ENCODE peak calls at places on chromosomes 4 and X, in ten cellular contexts. One of them, this sample, is unnamed.

GRCh38 chr4:56316011-56316650 is 71.2 kb downstream of the AASDH start:
- DNase-seq in effector memory CD4-positive, alpha-beta T cell: no peak
- DNase-seq in OCI-LY7: no peak
- DNase-seq in astrocyte: no peak
- DNase-seq in psoas muscle: no peak
- DNase-seq in tibial nerve: no peak
- DNase-seq in bronchial epithelial cell: no peak
- DNase-seq in fibroblast of lung: no peak
- DNase-seq in mucosa of descending colon: no peak
- DNase-seq in heart right ventricle: no peak
- DNase-seq in this sample: no peak

GRCh38 chr4:7518871-7519637 is 84.3 kb upstream of the PSAPL1 start:
- DNase-seq in effector memory CD4-positive, alpha-beta T cell: no peak
- DNase-seq in OCI-LY7: no peak
- DNase-seq in astrocyte: no peak
- DNase-seq in psoas muscle: no peak
- DNase-seq in tibial nerve: no peak
- DNase-seq in bronchial epithelial cell: no peak
- DNase-seq in fibroblast of lung: no peak
- DNase-seq in mucosa of descending colon: no peak
- DNase-seq in heart right ventricle: peak; percentile 71
- DNase-seq in this sample: no peak

GRCh38 chrX:34884693-34885277 is 57.8 kb upstream of the FAM47B start:
- DNase-seq in effector memory CD4-positive, alpha-beta T cell: no peak
- DNase-seq in OCI-LY7: no peak
- DNase-seq in astrocyte: peak; percentile 81
- DNase-seq in psoas muscle: no peak
- DNase-seq in tibial nerve: peak; percentile 4
- DNase-seq in bronchial epithelial cell: peak; percentile 81
- DNase-seq in fibroblast of lung: peak; percentile 85
- DNase-seq in mucosa of descending colon: no peak
- DNase-seq in heart right ventricle: no peak
- DNase-seq in this sample: no peak

GRCh38 chr4:174496631-174497442 is 25.5 kb downstream of the HPGD start:
- DNase-seq in effector memory CD4-positive, alpha-beta T cell: no peak
- DNase-seq in OCI-LY7: no peak
- DNase-seq in astrocyte: no peak
- DNase-seq in psoas muscle: no peak
- DNase-seq in tibial nerve: no peak
- DNase-seq in bronchial epithelial cell: no peak
- DNase-seq in fibroblast of lung: no peak
- DNase-seq in mucosa of descending colon: peak; percentile 91
- DNase-seq in heart right ventricle: no peak
- DNase-seq in this sample: no peak

GRCh38 chrX:45714864-45715263 is 514.2 kb upstream of the DIPK2B start:
- DNase-seq in effector memory CD4-positive, alpha-beta T cell: no peak
- DNase-seq in OCI-LY7: no peak
- DNase-seq in astrocyte: peak; percentile 73
- DNase-seq in psoas muscle: no peak
- DNase-seq in tibial nerve: no peak
- DNase-seq in bronchial epithelial cell: peak; percentile 72
- DNase-seq in fibroblast of lung: peak; percentile 81
- DNase-seq in mucosa of descending colon: peak; percentile 19
- DNase-seq in heart right ventricle: peak; percentile 3
- DNase-seq in this sample: no peak

GRCh38 chr4:189940178-189941004 is at the start of gene FRG1:
- DNase-seq in effector memory CD4-positive, alpha-beta T cell: peak; percentile 95
- DNase-seq in OCI-LY7: peak; percentile 94
- DNase-seq in astrocyte: peak; percentile 92
- DNase-seq in psoas muscle: peak; percentile 98
- DNase-seq in tibial nerve: peak; percentile 91
- DNase-seq in bronchial epithelial cell: peak; percentile 81
- DNase-seq in fibroblast of lung: peak; percentile 94
- DNase-seq in mucosa of descending colon: peak; percentile 95
- DNase-seq in heart right ventricle: peak; percentile 97
- DNase-seq in this sample: peak; percentile 96

GRCh38 chr4:134862116-134862515 is 660.5 kb upstream of the PABPC4L start:
- DNase-seq in effector memory CD4-positive, alpha-beta T cell: no peak
- DNase-seq in OCI-LY7: no peak
- DNase-seq in astrocyte: peak; percentile 49
- DNase-seq in psoas muscle: no peak
- DNase-seq in tibial nerve: no peak
- DNase-seq in bronchial epithelial cell: peak; percentile 0
- DNase-seq in fibroblast of lung: peak; percentile 62
- DNase-seq in mucosa of descending colon: no peak
- DNase-seq in heart right ventricle: no peak
- DNase-seq in this sample: no peak

GRCh38 chr4:152850377-152850776 is 70.6 kb downstream of the ARFIP1 start:
- DNase-seq in effector memory CD4-positive, alpha-beta T cell: no peak
- DNase-seq in OCI-LY7: peak; percentile 71
- DNase-seq in astrocyte: peak; percentile 49
- DNase-seq in psoas muscle: peak; percentile 64
- DNase-seq in tibial nerve: no peak
- DNase-seq in bronchial epithelial cell: peak; percentile 90
- DNase-seq in fibroblast of lung: peak; percentile 53
- DNase-seq in mucosa of descending colon: peak; percentile 18
- DNase-seq in heart right ventricle: peak; percentile 31
- DNase-seq in this sample: peak; percentile 21

GRCh38 chr4:122672091-122672490 is 51.2 kb upstream of the IL21 start:
- DNase-seq in effector memory CD4-positive, alpha-beta T cell: no peak
- DNase-seq in OCI-LY7: no peak
- DNase-seq in astrocyte: no peak
- DNase-seq in psoas muscle: no peak
- DNase-seq in tibial nerve: no peak
- DNase-seq in bronchial epithelial cell: peak; percentile 77
- DNase-seq in fibroblast of lung: no peak
- DNase-seq in mucosa of descending colon: no peak
- DNase-seq in heart right ventricle: no peak
- DNase-seq in this sample: no peak

DNA sequence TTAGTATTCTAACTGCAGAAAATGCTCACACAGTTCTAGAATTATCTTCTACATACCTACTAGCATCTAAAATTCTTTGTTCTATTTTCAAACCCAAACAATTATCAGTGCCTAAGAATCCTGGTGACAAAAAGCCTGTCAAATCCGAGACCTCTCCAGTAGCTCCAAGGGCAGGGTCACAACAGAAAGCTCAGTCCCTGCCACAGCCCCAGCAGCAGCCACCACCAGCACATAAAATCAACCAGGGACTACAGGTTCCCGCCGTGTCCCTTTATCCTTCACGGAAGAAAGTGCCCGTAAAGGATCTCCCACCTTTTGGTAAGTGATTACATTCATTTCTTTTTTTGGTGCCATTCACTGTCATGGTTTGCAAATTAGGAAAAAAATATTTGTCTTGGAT is 243.8 kb downstream of the RAPGEF2 start:
- DNase-seq in effector memory CD4-positive, alpha-beta T cell: no peak
- DNase-seq in OCI-LY7: no peak
- DNase-seq in astrocyte: no peak
- DNase-seq in psoas muscle: no peak
- DNase-seq in tibial nerve: no peak
- DNase-seq in bronchial epithelial cell: no peak
- DNase-seq in fibroblast of lung: no peak
- DNase-seq in mucosa of descending colon: no peak
- DNase-seq in heart right ventricle: no peak
- DNase-seq in this sample: no peak
- H3K36me3 ChIP-seq in effector memory CD4-positive, alpha-beta T cell: peaks cover 24% of the 10 kb centered on the region
- H3K36me3 ChIP-seq in OCI-LY7: no peaks in the 10 kb centered on the region
- H3K36me3 ChIP-seq in astrocyte: peaks cover 43% of the 10 kb centered on the region
- H3K36me3 ChIP-seq in psoas muscle: peaks cover 7% of the 10 kb centered on the region
- H3K36me3 ChIP-seq in tibial nerve: peaks cover 93% of the 10 kb centered on the region
- H3K36me3 ChIP-seq in bronchial epithelial cell: peaks cover 6% of the 10 kb centered on the region
- H3K36me3 ChIP-seq in fibroblast of lung: peaks cover 3% of the 10 kb centered on the region
- H3K36me3 ChIP-seq in mucosa of descending colon: no peaks in the 10 kb centered on the region
- H3K36me3 ChIP-seq in heart right ventricle: peaks cover 100% of the 10 kb centered on the region
- H3K36me3 ChIP-seq in this sample: no peaks in the 10 kb centered on the region

DNA sequence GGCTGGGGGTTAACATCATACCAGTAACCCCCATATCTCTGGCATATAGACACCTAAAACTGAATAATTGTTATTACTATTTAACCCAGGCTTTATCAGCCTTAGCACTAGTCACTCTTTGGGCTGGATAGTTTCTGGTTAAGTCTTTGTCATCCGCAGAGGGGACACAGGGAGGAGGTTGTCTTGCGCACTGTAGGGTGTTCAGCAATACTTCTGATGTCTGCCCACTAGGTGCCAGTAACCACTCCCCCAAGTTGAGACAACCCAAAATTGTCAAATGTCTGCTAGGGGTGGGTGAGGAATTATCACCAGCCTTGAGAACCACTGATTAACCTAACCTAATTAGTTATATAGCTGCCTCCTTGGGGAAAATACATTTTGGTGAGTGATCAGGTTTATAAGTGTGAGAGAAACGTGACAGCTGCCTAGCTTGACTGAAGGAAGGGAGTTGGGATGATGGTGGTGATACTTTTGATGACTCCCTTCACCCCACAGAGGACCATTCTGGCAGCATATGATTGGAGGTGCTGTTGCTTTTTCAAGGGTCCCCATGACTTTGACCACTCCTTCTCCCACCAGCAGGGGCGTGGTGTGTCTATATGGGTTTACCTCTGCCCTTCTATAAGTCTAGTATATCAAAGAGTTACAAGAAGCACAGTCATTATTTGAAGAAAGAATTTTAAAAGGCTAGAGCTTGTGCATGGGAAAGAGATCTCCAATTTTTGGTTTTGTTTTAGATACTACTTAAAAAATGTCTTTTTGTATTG is 140.9 kb downstream of the STIM2 start:
- DNase-seq in effector memory CD4-positive, alpha-beta T cell: no peak
- DNase-seq in OCI-LY7: peak; percentile 40
- DNase-seq in astrocyte: no peak
- DNase-seq in psoas muscle: no peak
- DNase-seq in tibial nerve: no peak
- DNase-seq in bronchial epithelial cell: no peak
- DNase-seq in fibroblast of lung: no peak
- DNase-seq in mucosa of descending colon: no peak
- DNase-seq in heart right ventricle: no peak
- DNase-seq in this sample: no peak
- H3K36me3 ChIP-seq in effector memory CD4-positive, alpha-beta T cell: no peaks in the 10 kb centered on the region
- H3K36me3 ChIP-seq in OCI-LY7: peaks cover 74% of the 10 kb centered on the region
- H3K36me3 ChIP-seq in astrocyte: no peaks in the 10 kb centered on the region
- H3K36me3 ChIP-seq in psoas muscle: no peaks in the 10 kb centered on the region
- H3K36me3 ChIP-seq in tibial nerve: no peaks in the 10 kb centered on the region
- H3K36me3 ChIP-seq in bronchial epithelial cell: no peaks in the 10 kb centered on the region
- H3K36me3 ChIP-seq in fibroblast of lung: no peaks in the 10 kb centered on the region
- H3K36me3 ChIP-seq in mucosa of descending colon: no peaks in the 10 kb centered on the region
- H3K36me3 ChIP-seq in heart right ventricle: peaks cover 12% of the 10 kb centered on the region
- H3K36me3 ChIP-seq in this sample: no peaks in the 10 kb centered on the region

GRCh38 chr4:3212391-3213100 is 36.4 kb upstream of the MSANTD1 start:
- DNase-seq in effector memory CD4-positive, alpha-beta T cell: no peak
- DNase-seq in OCI-LY7: no peak
- DNase-seq in astrocyte: no peak
- DNase-seq in psoas muscle: peak; percentile 23
- DNase-seq in tibial nerve: no peak
- DNase-seq in bronchial epithelial cell: no peak
- DNase-seq in fibroblast of lung: no peak
- DNase-seq in mucosa of descending colon: no peak
- DNase-seq in heart right ventricle: no peak
- DNase-seq in this sample: no peak
- H3K36me3 ChIP-seq in effector memory CD4-positive, alpha-beta T cell: peaks cover 70% of the 10 kb centered on the region
- H3K36me3 ChIP-seq in OCI-LY7: peaks cover 88% of the 10 kb centered on the region
- H3K36me3 ChIP-seq in astrocyte: peaks cover 51% of the 10 kb centered on the region
- H3K36me3 ChIP-seq in psoas muscle: peaks cover 11% of the 10 kb centered on the region
- H3K36me3 ChIP-seq in tibial nerve: peaks cover 91% of the 10 kb centered on the region
- H3K36me3 ChIP-seq in bronchial epithelial cell: peaks cover 35% of the 10 kb centered on the region
- H3K36me3 ChIP-seq in fibroblast of lung: peaks cover 14% of the 10 kb centered on the region
- H3K36me3 ChIP-seq in mucosa of descending colon: peaks cover 14% of the 10 kb centered on the region
- H3K36me3 ChIP-seq in heart right ventricle: peaks cover 100% of the 10 kb centered on the region
- H3K36me3 ChIP-seq in this sample: peaks cover 55% of the 10 kb centered on the region

GRCh38 chr4:182829196-182829595 is 88.0 kb downstream of the DCTD start:
- DNase-seq in effector memory CD4-positive, alpha-beta T cell: no peak
- DNase-seq in OCI-LY7: no peak
- DNase-seq in astrocyte: no peak
- DNase-seq in psoas muscle: no peak
- DNase-seq in tibial nerve: no peak
- DNase-seq in bronchial epithelial cell: no peak
- DNase-seq in fibroblast of lung: no peak
- DNase-seq in mucosa of descending colon: no peak
- DNase-seq in heart right ventricle: no peak
- DNase-seq in this sample: no peak

GRCh38 chr4:182828678-182829025 is 88.5 kb downstream of the DCTD start:
- DNase-seq in effector memory CD4-positive, alpha-beta T cell: no peak
- DNase-seq in OCI-LY7: no peak
- DNase-seq in astrocyte: no peak
- DNase-seq in psoas muscle: no peak
- DNase-seq in tibial nerve: no peak
- DNase-seq in bronchial epithelial cell: no peak
- DNase-seq in fibroblast of lung: no peak
- DNase-seq in mucosa of descending colon: no peak
- DNase-seq in heart right ventricle: no peak
- DNase-seq in this sample: no peak

GRCh38 chr4:182827166-182827565 is 90.0 kb downstream of the DCTD start:
- DNase-seq in effector memory CD4-positive, alpha-beta T cell: no peak
- DNase-seq in OCI-LY7: no peak
- DNase-seq in astrocyte: no peak
- DNase-seq in psoas muscle: no peak
- DNase-seq in tibial nerve: no peak
- DNase-seq in bronchial epithelial cell: no peak
- DNase-seq in fibroblast of lung: no peak
- DNase-seq in mucosa of descending colon: no peak
- DNase-seq in heart right ventricle: no peak
- DNase-seq in this sample: no peak

GRCh38 chr4:182826391-182826790 is 90.8 kb downstream of the DCTD start:
- DNase-seq in effector memory CD4-positive, alpha-beta T cell: no peak
- DNase-seq in OCI-LY7: peak; percentile 12
- DNase-seq in astrocyte: no peak
- DNase-seq in psoas muscle: no peak
- DNase-seq in tibial nerve: no peak
- DNase-seq in bronchial epithelial cell: no peak
- DNase-seq in fibroblast of lung: no peak
- DNase-seq in mucosa of descending colon: no peak
- DNase-seq in heart right ventricle: no peak
- DNase-seq in this sample: no peak

DNA sequence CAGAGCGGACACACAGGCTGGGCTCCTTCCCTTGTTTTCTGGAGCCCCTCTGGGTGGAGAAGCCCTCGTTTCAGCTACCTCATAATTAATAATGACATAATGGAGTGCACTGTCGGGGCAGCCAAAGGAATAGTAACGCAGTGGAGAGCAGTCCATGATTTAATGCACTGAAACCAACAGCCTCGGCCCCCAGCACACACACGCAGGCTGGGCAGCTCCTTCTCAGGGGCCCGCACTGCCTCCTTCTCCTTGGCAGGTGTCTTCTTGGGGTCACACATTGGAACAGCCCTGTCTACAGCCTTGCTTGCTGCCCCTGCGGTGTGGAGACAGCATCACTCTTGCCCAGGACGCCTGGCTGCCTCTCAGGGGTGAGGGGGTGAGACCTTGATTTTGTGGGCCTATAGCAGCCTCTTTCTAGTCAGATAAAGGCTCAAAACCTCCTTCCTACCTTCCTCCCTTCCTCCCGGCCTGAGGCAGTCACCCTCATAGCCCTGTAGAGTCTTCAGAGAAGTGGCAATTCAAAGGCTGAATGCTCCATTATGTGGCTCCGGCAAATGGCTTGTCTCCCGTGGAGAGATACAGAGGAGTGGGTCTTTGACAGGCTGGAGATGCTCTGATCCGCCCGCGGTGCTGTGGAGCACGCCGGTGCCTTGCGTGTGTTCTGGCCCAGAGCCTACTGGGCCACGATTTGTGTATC is 89.1 kb downstream of the DCTD start:
- DNase-seq in effector memory CD4-positive, alpha-beta T cell: no peak
- DNase-seq in OCI-LY7: no peak
- DNase-seq in astrocyte: no peak
- DNase-seq in psoas muscle: no peak
- DNase-seq in tibial nerve: no peak
- DNase-seq in bronchial epithelial cell: no peak
- DNase-seq in fibroblast of lung: no peak
- DNase-seq in mucosa of descending colon: no peak
- DNase-seq in heart right ventricle: no peak
- DNase-seq in this sample: no peak
- H3K36me3 ChIP-seq in effector memory CD4-positive, alpha-beta T cell: no peaks in the 10 kb centered on the region
- H3K36me3 ChIP-seq in OCI-LY7: no peaks in the 10 kb centered on the region
- H3K36me3 ChIP-seq in astrocyte: no peaks in the 10 kb centered on the region
- H3K36me3 ChIP-seq in psoas muscle: no peaks in the 10 kb centered on the region
- H3K36me3 ChIP-seq in tibial nerve: no peaks in the 10 kb centered on the region
- H3K36me3 ChIP-seq in bronchial epithelial cell: no peaks in the 10 kb centered on the region
- H3K36me3 ChIP-seq in fibroblast of lung: no peaks in the 10 kb centered on the region
- H3K36me3 ChIP-seq in mucosa of descending colon: no peaks in the 10 kb centered on the region
- H3K36me3 ChIP-seq in heart right ventricle: no peaks in the 10 kb centered on the region
- H3K36me3 ChIP-seq in this sample: no peaks in the 10 kb centered on the region